ENCODE peak calls at places on chromosome 20, in nine cellular contexts. W, D, L, T, H, M, R, Z and G are unnamed samples.
A peak's percentile ranks its signal among the peaks of the same experiment; 100 is the strongest.

GRCh38 chr20:48404598-48404997 is 423.2 kb downstream of the PREX1 start:
- DNase-seq in W (no peak), M (no peak), L (no peak), D (no peak), H (no peak), R (no peak), Z (no peak), T (no peak), G (no peak)

GRCh38 chr20:61723538-61724257 is 342.0 kb downstream of the TAF4 start:
- DNase-seq in Z (no peak), M (no peak), R (no peak), D (no peak), W (no peak), H (no peak), T (no peak), L (no peak), G (no peak)

GRCh38 chr20:40754372-40754943 is 65.4 kb upstream of the MAFB start:
- DNase-seq in M (no peak), D (no peak), H (no peak), Z (no peak), T (peak; percentile 13), W (no peak), L (no peak), R (no peak), G (no peak)

GRCh38 chr20:44790994-44791393 is 19.4 kb downstream of the RIMS4 start:
- DNase-seq in Z (no peak), L (no peak), M (no peak), W (no peak), D (no peak), R (no peak), T (no peak), H (no peak), G (no peak)

GRCh38 chr20:25437153-25437581 is 29.7 kb downstream of the GINS1 start:
- DNase-seq in L (no peak), W (peak; percentile 11), R (peak; percentile 25), M (no peak), T (no peak), D (no peak), H (no peak), Z (no peak), G (no peak)

GRCh38 chr20:58531063-58531462 is 15.9 kb upstream of the APCDD1L start:
- DNase-seq in H (no peak), D (no peak), T (no peak), R (no peak), L (no peak), Z (no peak), M (no peak), W (no peak), G (no peak)

GRCh38 chr20:62181808-62182207 is 1.0 kb upstream of the MTG2 start:
- DNase-seq in M (no peak), T (no peak), W (no peak), L (no peak), R (no peak), H (no peak), Z (no peak), D (no peak), G (no peak)

GRCh38 chr20:32449890-32450401 is 91.8 kb downstream of the ASXL1 start:
- DNase-seq in W (no peak), T (peak; percentile 12), H (no peak), R (no peak), L (no peak), D (no peak), M (no peak), Z (no peak), G (no peak)

GRCh38 chr20:38842558-38842981 is 37.1 kb downstream of the PPP1R16B start:
- DNase-seq in H (peak; percentile 67), M (peak; percentile 77), R (no peak), T (no peak), D (peak; percentile 45), W (no peak), L (peak; percentile 61), Z (no peak), G (no peak)

GRCh38 chr20:62303327-62304226 is 780 bp downstream of the ADRM1 start:
- DNase-seq in M (no peak), Z (no peak), L (no peak), H (no peak), W (no peak), T (no peak), D (no peak), R (peak; percentile 7), G (peak; percentile 67)

GRCh38 chr20:14951105-14951504 is 613.7 kb upstream of the FLRT3 start:
- DNase-seq in Z (no peak), M (no peak), R (no peak), D (no peak), T (no peak), W (no peak), H (no peak), L (no peak), G (no peak)

GRCh38 chr20:17210983-17211382 is 15.9 kb upstream of the PCSK2 start:
- DNase-seq in W (no peak), Z (no peak), H (no peak), T (no peak), R (no peak), L (no peak), M (no peak), D (no peak), G (no peak)

GRCh38 chr20:36099106-36099505 is 55.4 kb upstream of the EPB41L1 start:
- DNase-seq in W (no peak), R (no peak), D (no peak), L (no peak), H (no peak), Z (no peak), M (no peak), T (no peak), G (no peak)

GRCh38 chr20:34185766-34186620 is 55.2 kb upstream of the ASIP start:
- DNase-seq in H (no peak), D (no peak), M (no peak), T (no peak), W (no peak), R (peak; percentile 46), L (no peak), Z (no peak), G (peak; percentile 81)

GRCh38 chr20:19593762-19594161 is 164.3 kb upstream of the RIN2 start:
- DNase-seq in R (no peak), H (no peak), W (no peak), Z (no peak), T (no peak), D (no peak), L (no peak), M (no peak), G (no peak)

GRCh38 chr20:19073584-19074198 is 138.8 kb upstream of the SLC24A3 start:
- DNase-seq in L (no peak), T (no peak), W (no peak), R (no peak), H (no peak), M (no peak), Z (no peak), D (no peak), G (no peak)

GRCh38 chr20:63091901-63092659 is 85.3 kb upstream of the BHLHE23 start:
- DNase-seq in L (no peak), H (no peak), D (no peak), R (no peak), T (peak; percentile 2), W (no peak), M (no peak), Z (no peak), G (no peak)

GRCh38 chr20:15703171-15703911 is 869.9 kb downstream of the KIF16B start:
- DNase-seq in T (no peak), M (no peak), W (peak; percentile 11), R (peak; percentile 2), L (no peak), D (no peak), Z (no peak), H (no peak), G (peak; percentile 35)